ENCODE peak calls at places on chromosome 9, in seven cellular contexts. W is RWPE1, T is left cardiac atrium, B is heart left ventricle, F is LHCN-M2, G is GM03348, E is NCI-H1694 treated with DMSO at 0.1 percent for 48 hours. O is an unnamed sample.

GRCh38 chr9:19404278-19405075 is 4.3 kb upstream of the ACER2 start:
- DNase-seq in W (peak), T (no peak), B (no peak), F (no peak), G (no peak), E (no peak), O (no peak)

GRCh38 chr9:83138422-83139135 is 75.6 kb upstream of the RASEF start:
- DNase-seq in W (no peak), T (no peak), B (no peak), F (no peak), G (no peak), E (no peak), O (no peak)

GRCh38 chr9:100598641-100599145 is 20.8 kb downstream of the CAVIN4 start:
- DNase-seq in W (peak), T (peak), B (peak), F (peak), G (peak), E (peak), O (peak)

GRCh38 chr9:31519826-31520225 is 864.6 kb upstream of the ACO1 start:
- DNase-seq in W (no peak), T (no peak), B (no peak), F (peak), G (peak), E (no peak), O (no peak)

GRCh38 chr9:122941560-122942234 is 877 bp downstream of the RABGAP1 start:
- DNase-seq in W (peak), T (no peak), B (no peak), F (peak), G (peak), E (no peak), O (no peak)

GRCh38 chr9:96553070-96553469 is 66.6 kb downstream of the CDC14B start:
- DNase-seq in W (peak), T (no peak), B (no peak), F (peak), G (peak), E (no peak), O (no peak)

GRCh38 chr9:27150758-27151431 is 41.9 kb downstream of the TEK start:
- DNase-seq in W (no peak), T (no peak), B (no peak), F (no peak), G (peak), E (no peak), O (no peak)

GRCh38 chr9:116416421-116416820 is 262.8 kb downstream of the PAPPA start:
- DNase-seq in W (no peak), T (no peak), B (no peak), F (peak), G (no peak), E (no peak), O (no peak)

GRCh38 chr9:126009047-126009446 is 261.9 kb downstream of the PBX3 start:
- DNase-seq in W (no peak), T (no peak), B (no peak), F (no peak), G (no peak), E (no peak), O (no peak)